ENCODE peak calls at places on chromosomes 2 and 18, in eight cellular contexts. One of them, this sample, is unnamed.

GRCh38 chr2:38174131-38174530 is 98.2 kb upstream of the CYP1B1 start:
- DNase-seq in fibroblast of pulmonary artery: no peak
- DNase-seq in prostate gland: no peak
- DNase-seq in A549: no peak
- DNase-seq in GM12865: no peak
- DNase-seq in Caco-2: no peak
- DNase-seq in lower lobe of right lung: no peak
- DNase-seq in NB4: no peak
- DNase-seq in this sample: no peak

GRCh38 chr2:39919511-39920317 is 140.7 kb upstream of the THUMPD2 start:
- DNase-seq in fibroblast of pulmonary artery: no peak
- DNase-seq in prostate gland: no peak
- DNase-seq in A549: no peak
- DNase-seq in GM12865: no peak
- DNase-seq in Caco-2: no peak
- DNase-seq in lower lobe of right lung: no peak
- DNase-seq in NB4: no peak
- DNase-seq in this sample: no peak

GRCh38 chr2:97732436-97733340 is 19.3 kb downstream of the ZAP70 start:
- DNase-seq in fibroblast of pulmonary artery: no peak
- DNase-seq in prostate gland: no peak
- DNase-seq in A549: no peak
- DNase-seq in GM12865: no peak
- DNase-seq in Caco-2: peak
- DNase-seq in lower lobe of right lung: no peak
- DNase-seq in NB4: no peak
- DNase-seq in this sample: no peak

GRCh38 chr2:10162586-10163497 is 40.3 kb downstream of the RRM2 start:
- DNase-seq in fibroblast of pulmonary artery: no peak
- DNase-seq in prostate gland: no peak
- DNase-seq in A549: peak
- DNase-seq in GM12865: no peak
- DNase-seq in Caco-2: no peak
- DNase-seq in lower lobe of right lung: no peak
- DNase-seq in NB4: peak
- DNase-seq in this sample: no peak

GRCh38 chr2:55883339-55883738 is 40.2 kb downstream of the EFEMP1 start:
- DNase-seq in fibroblast of pulmonary artery: peak
- DNase-seq in prostate gland: no peak
- DNase-seq in A549: no peak
- DNase-seq in GM12865: no peak
- DNase-seq in Caco-2: no peak
- DNase-seq in lower lobe of right lung: no peak
- DNase-seq in NB4: no peak
- DNase-seq in this sample: no peak

GRCh38 chr18:22385718-22386117 is 32.0 kb downstream of the CTAGE1 start:
- DNase-seq in fibroblast of pulmonary artery: peak
- DNase-seq in prostate gland: no peak
- DNase-seq in A549: no peak
- DNase-seq in GM12865: no peak
- DNase-seq in Caco-2: no peak
- DNase-seq in lower lobe of right lung: no peak
- DNase-seq in NB4: no peak
- DNase-seq in this sample: no peak

GRCh38 chr2:33633295-33633694 is 34.2 kb upstream of the FAM98A start:
- DNase-seq in fibroblast of pulmonary artery: no peak
- DNase-seq in prostate gland: no peak
- DNase-seq in A549: no peak
- DNase-seq in GM12865: no peak
- DNase-seq in Caco-2: no peak
- DNase-seq in lower lobe of right lung: no peak
- DNase-seq in NB4: no peak
- DNase-seq in this sample: no peak

GRCh38 chr2:28976584-28976983 is 4.5 kb upstream of the TOGARAM2 start:
- DNase-seq in fibroblast of pulmonary artery: peak
- DNase-seq in prostate gland: no peak
- DNase-seq in A549: no peak
- DNase-seq in GM12865: no peak
- DNase-seq in Caco-2: peak
- DNase-seq in lower lobe of right lung: peak
- DNase-seq in NB4: no peak
- DNase-seq in this sample: peak

GRCh38 chr2:155320236-155320635 is 621.7 kb downstream of the KCNJ3 start:
- DNase-seq in fibroblast of pulmonary artery: no peak
- DNase-seq in prostate gland: no peak
- DNase-seq in A549: no peak
- DNase-seq in GM12865: no peak
- DNase-seq in Caco-2: no peak
- DNase-seq in lower lobe of right lung: no peak
- DNase-seq in NB4: no peak
- DNase-seq in this sample: no peak

GRCh38 chr2:128424406-128424805 is 105.7 kb upstream of the HS6ST1 start:
- DNase-seq in fibroblast of pulmonary artery: no peak
- DNase-seq in prostate gland: no peak
- DNase-seq in A549: no peak
- DNase-seq in GM12865: no peak
- DNase-seq in Caco-2: peak
- DNase-seq in lower lobe of right lung: no peak
- DNase-seq in NB4: no peak
- DNase-seq in this sample: no peak

GRCh38 chr2:46381263-46381849 is 84.1 kb downstream of the EPAS1 start:
- DNase-seq in fibroblast of pulmonary artery: no peak
- DNase-seq in prostate gland: no peak
- DNase-seq in A549: no peak
- DNase-seq in GM12865: no peak
- DNase-seq in Caco-2: no peak
- DNase-seq in lower lobe of right lung: no peak
- DNase-seq in NB4: peak
- DNase-seq in this sample: no peak

GRCh38 chr2:37881397-37881796 is 43.7 kb upstream of the RMDN2 start:
- DNase-seq in fibroblast of pulmonary artery: no peak
- DNase-seq in prostate gland: no peak
- DNase-seq in A549: no peak
- DNase-seq in GM12865: no peak
- DNase-seq in Caco-2: no peak
- DNase-seq in lower lobe of right lung: no peak
- DNase-seq in NB4: peak
- DNase-seq in this sample: no peak

GRCh38 chr2:239012228-239012627 is 164.3 kb downstream of the TWIST2 start:
- DNase-seq in fibroblast of pulmonary artery: no peak
- DNase-seq in prostate gland: no peak
- DNase-seq in A549: no peak
- DNase-seq in GM12865: no peak
- DNase-seq in Caco-2: no peak
- DNase-seq in lower lobe of right lung: no peak
- DNase-seq in NB4: no peak
- DNase-seq in this sample: no peak

GRCh38 chr18:29711931-29712330 is 1330.6 kb downstream of the DSC3 start:
- DNase-seq in fibroblast of pulmonary artery: no peak
- DNase-seq in prostate gland: no peak
- DNase-seq in A549: no peak
- DNase-seq in GM12865: no peak
- DNase-seq in Caco-2: no peak
- DNase-seq in lower lobe of right lung: no peak
- DNase-seq in NB4: no peak
- DNase-seq in this sample: no peak

GRCh38 chr18:44803019-44803650 is 122.4 kb downstream of the SETBP1 start:
- DNase-seq in fibroblast of pulmonary artery: peak
- DNase-seq in prostate gland: peak
- DNase-seq in A549: no peak
- DNase-seq in GM12865: peak
- DNase-seq in Caco-2: no peak
- DNase-seq in lower lobe of right lung: no peak
- DNase-seq in NB4: no peak
- DNase-seq in this sample: no peak

GRCh38 chr2:170222298-170222697 is 44.4 kb downstream of the MYO3B start:
- DNase-seq in fibroblast of pulmonary artery: no peak
- DNase-seq in prostate gland: no peak
- DNase-seq in A549: no peak
- DNase-seq in GM12865: no peak
- DNase-seq in Caco-2: no peak
- DNase-seq in lower lobe of right lung: no peak
- DNase-seq in NB4: no peak
- DNase-seq in this sample: no peak

GRCh38 chr2:234309431-234309830 is 187.4 kb downstream of the ARL4C start:
- DNase-seq in fibroblast of pulmonary artery: no peak
- DNase-seq in prostate gland: no peak
- DNase-seq in A549: no peak
- DNase-seq in GM12865: peak
- DNase-seq in Caco-2: no peak
- DNase-seq in lower lobe of right lung: no peak
- DNase-seq in NB4: no peak
- DNase-seq in this sample: no peak

DNA sequence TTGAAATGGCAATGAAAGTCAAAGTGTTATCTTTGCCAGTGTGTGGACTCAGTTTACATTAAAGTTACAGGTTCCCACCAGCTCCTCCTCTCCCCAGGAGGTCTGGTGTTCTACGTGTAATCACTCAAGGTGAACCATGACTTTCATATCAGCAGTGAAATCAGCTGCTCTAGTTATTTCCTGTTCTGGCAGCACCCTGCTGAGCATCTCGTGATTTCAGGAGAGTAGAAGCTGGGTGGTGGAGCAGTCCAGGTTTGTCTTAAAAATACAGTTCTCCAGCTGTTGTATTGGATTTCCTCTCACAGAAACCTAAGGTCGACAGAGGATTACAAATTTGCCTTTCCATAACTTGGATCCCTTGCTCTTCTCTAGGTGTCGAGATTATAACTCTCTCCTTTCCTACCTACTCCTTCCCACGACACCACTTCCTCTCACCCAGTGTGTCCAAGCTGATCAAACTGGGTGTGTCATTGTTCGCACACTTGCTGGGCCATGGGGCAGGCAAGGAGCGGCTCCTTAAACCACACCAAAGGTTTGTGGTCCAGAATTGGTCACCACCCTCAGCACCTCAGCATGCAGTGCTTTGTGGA is 13.0 kb upstream of the ARHGAP25 start:
- DNase-seq in fibroblast of pulmonary artery: no peak
- DNase-seq in prostate gland: no peak
- DNase-seq in A549: no peak
- DNase-seq in GM12865: peak
- DNase-seq in Caco-2: no peak
- DNase-seq in lower lobe of right lung: no peak
- DNase-seq in NB4: peak
- DNase-seq in this sample: no peak
- H3K4me3 ChIP-seq in fibroblast of pulmonary artery: no peak
- H3K4me3 ChIP-seq in prostate gland: no peak
- H3K4me3 ChIP-seq in A549: no peak
- H3K4me3 ChIP-seq in GM12865: no peak
- H3K4me3 ChIP-seq in Caco-2: no peak
- H3K4me3 ChIP-seq in lower lobe of right lung: no peak
- H3K4me3 ChIP-seq in NB4: no peak
- H3K4me3 ChIP-seq in this sample: no peak

DNA sequence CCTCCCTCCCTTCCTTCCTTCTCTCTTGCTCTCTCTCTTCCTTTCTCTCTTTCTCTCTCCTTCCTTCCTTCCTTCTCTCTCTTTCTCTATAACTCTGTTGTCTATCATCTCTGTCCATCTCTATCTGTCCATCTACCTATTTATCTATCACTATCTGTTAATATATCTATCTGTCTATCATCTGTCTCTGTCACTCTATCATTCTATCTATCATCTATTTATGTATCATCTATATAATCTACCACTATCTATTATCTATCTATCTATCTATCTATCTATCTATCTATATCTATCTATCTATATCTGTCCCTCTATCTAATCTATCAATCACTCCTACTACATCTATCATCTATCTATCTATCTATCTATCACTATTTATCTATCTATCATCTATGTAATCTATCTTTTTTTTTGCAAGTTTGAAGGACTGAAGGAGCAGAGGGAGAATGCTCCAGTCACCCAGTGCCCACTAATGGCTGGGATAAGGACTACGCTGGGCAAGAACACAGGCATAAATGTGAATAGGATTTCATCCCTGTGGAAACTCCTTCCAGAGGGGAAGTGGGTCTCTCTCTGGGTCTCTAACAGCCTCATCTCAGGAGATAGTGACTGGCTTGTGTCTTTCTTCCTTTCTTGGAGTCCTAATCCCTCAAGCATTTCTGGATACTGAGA is 427.0 kb downstream of the LPIN1 start:
- DNase-seq in fibroblast of pulmonary artery: peak
- DNase-seq in prostate gland: no peak
- DNase-seq in A549: no peak
- DNase-seq in GM12865: no peak
- DNase-seq in Caco-2: no peak
- DNase-seq in lower lobe of right lung: no peak
- DNase-seq in NB4: peak
- DNase-seq in this sample: no peak
- TF ChIP-seq CTCF in fibroblast of pulmonary artery: peak
- TF ChIP-seq CTCF in prostate gland: no peak
- TF ChIP-seq CTCF in A549: no peak
- TF ChIP-seq CTCF in GM12865: no peak
- TF ChIP-seq CTCF in Caco-2: no peak
- TF ChIP-seq CTCF in lower lobe of right lung: no peak
- TF ChIP-seq CTCF in NB4: no peak
- TF ChIP-seq CTCF in this sample: peak

DNA sequence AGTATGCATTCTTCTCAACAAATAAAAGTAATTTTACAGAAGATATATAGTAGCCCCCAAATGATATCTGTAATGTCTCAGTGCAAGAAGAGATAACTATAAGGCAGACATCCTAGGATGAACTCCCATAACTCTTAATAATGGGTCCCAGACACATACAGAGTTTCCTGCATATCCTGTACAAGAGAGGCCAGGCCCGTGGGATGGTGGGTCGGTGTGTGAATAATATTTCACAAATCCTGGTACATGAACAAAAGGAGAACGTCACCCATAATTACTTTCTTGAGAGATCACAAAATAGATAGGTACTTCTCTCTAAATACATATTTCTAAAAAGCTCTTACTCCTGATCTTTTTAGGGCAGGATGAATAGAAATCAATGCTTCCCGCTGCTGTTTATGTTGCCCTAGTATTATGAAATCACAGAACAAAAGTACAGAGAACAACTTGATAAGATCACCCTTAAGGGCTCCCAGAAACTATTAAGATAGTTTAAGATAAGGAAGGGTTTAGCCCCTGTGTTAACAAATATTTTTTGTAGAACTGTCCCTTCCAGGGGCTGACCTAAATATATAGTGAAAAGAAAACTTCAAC is 5.4 kb downstream of the IRS1 start:
- DNase-seq in fibroblast of pulmonary artery: peak
- DNase-seq in prostate gland: no peak
- DNase-seq in A549: no peak
- DNase-seq in GM12865: no peak
- DNase-seq in Caco-2: no peak
- DNase-seq in lower lobe of right lung: no peak
- DNase-seq in NB4: peak
- DNase-seq in this sample: no peak
- H3K4me3 ChIP-seq in fibroblast of pulmonary artery: peak
- H3K4me3 ChIP-seq in prostate gland: peak
- H3K4me3 ChIP-seq in A549: peak
- H3K4me3 ChIP-seq in GM12865: no peak
- H3K4me3 ChIP-seq in Caco-2: peak
- H3K4me3 ChIP-seq in lower lobe of right lung: peak
- H3K4me3 ChIP-seq in NB4: peak
- H3K4me3 ChIP-seq in this sample: peak

DNA sequence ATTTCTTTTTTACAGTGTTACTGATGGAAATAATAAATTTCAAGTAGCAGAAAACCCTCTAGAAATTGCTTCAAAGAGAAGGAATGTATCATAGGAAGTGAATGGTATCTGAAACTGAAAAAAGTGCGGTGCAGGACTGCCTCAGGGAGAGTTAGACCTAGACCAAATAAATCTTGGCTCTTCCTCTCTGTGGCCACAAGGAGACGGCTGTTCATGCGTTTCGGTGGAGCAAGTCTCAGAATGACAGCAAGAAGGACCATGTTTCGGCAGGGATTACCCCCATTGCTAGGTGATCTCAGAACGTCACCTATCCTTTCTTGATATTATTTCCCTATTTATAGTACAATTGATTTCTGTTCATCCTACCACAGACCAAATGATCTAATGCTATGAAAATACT is 522.3 kb downstream of the SOX11 start:
- DNase-seq in fibroblast of pulmonary artery: no peak
- DNase-seq in prostate gland: no peak
- DNase-seq in A549: peak
- DNase-seq in GM12865: peak
- DNase-seq in Caco-2: no peak
- DNase-seq in lower lobe of right lung: no peak
- DNase-seq in NB4: no peak
- DNase-seq in this sample: no peak
- TF ChIP-seq CTCF in fibroblast of pulmonary artery: no peak
- TF ChIP-seq CTCF in prostate gland: no peak
- TF ChIP-seq CTCF in A549: no peak
- TF ChIP-seq CTCF in GM12865: peak
- TF ChIP-seq CTCF in Caco-2: no peak
- TF ChIP-seq CTCF in lower lobe of right lung: no peak
- TF ChIP-seq CTCF in NB4: no peak
- TF ChIP-seq CTCF in this sample: no peak